ENCODE peak calls at places on chromosomes 11 and 22, in eight cellular contexts. G, C, W, R, K, D, J and M are unnamed samples. For H3K4me1, the result is how much of the 10 kb centered on the place peaks cover.

GRCh38 chr11:65427691-65428577 is 5.3 kb downstream of the NEAT1 start:
- DNase-seq in W (no peak), R (peak), K (peak), C (peak), D (peak), J (peak), G (no peak), M (no peak)

GRCh38 chr11:67646535-67647336 is 3.8 kb downstream of the ACY3 start:
- DNase-seq in D (no peak), K (no peak), W (no peak), J (peak), G (peak), C (no peak), R (peak), M (no peak)

GRCh38 chr11:126328001-126328390 is 24.1 kb downstream of the DCPS start:
- DNase-seq in J (no peak), K (no peak), D (no peak), C (no peak), W (no peak), R (no peak), G (peak), M (no peak)

GRCh38 chr11:38538866-38539651 is 1941.0 kb upstream of the RAG2 start:
- DNase-seq in K (no peak), R (no peak), J (no peak), C (no peak), W (no peak), G (no peak), D (no peak), M (no peak)

GRCh38 chr11:13857828-13858227 is 104.7 kb upstream of the SPON1 start:
- DNase-seq in G (no peak), C (no peak), R (no peak), D (no peak), J (no peak), K (no peak), W (no peak), M (no peak)

GRCh38 chr22:41847300-41847699 is 14.4 kb downstream of the SREBF2 start:
- DNase-seq in W (no peak), J (no peak), K (no peak), C (no peak), R (no peak), D (no peak), G (no peak), M (no peak)

GRCh38 chr11:14645247-14645912 is 1.8 kb downstream of the PDE3B start:
- DNase-seq in C (no peak), R (no peak), J (no peak), W (no peak), G (no peak), K (peak), D (no peak), M (no peak)

GRCh38 chr11:59076876-59077571 is 9.1 kb upstream of the GLYATL1B start:
- DNase-seq in C (no peak), K (no peak), G (peak), J (no peak), D (no peak), W (no peak), R (no peak), M (no peak)

GRCh38 chr22:29307658-29308147 is 1.3 kb downstream of the GAS2L1 start:
- DNase-seq in G (no peak), J (no peak), R (no peak), C (no peak), K (no peak), W (no peak), D (no peak), M (no peak)

GRCh38 chr22:29306830-29307657 is 594 bp downstream of the GAS2L1 start:
- DNase-seq in D (peak), C (peak), R (peak), W (no peak), G (peak), J (peak), K (peak), M (peak)

GRCh38 chr22:29308791-29309262 is 2.4 kb downstream of the GAS2L1 start:
- DNase-seq in J (peak), K (peak), W (no peak), R (no peak), G (peak), D (no peak), C (no peak), M (no peak)

GRCh38 chr22:29309332-29310064 is 3.0 kb downstream of the GAS2L1 start:
- DNase-seq in K (peak), D (peak), J (peak), R (peak), G (peak), W (no peak), C (no peak), M (no peak)

DNA sequence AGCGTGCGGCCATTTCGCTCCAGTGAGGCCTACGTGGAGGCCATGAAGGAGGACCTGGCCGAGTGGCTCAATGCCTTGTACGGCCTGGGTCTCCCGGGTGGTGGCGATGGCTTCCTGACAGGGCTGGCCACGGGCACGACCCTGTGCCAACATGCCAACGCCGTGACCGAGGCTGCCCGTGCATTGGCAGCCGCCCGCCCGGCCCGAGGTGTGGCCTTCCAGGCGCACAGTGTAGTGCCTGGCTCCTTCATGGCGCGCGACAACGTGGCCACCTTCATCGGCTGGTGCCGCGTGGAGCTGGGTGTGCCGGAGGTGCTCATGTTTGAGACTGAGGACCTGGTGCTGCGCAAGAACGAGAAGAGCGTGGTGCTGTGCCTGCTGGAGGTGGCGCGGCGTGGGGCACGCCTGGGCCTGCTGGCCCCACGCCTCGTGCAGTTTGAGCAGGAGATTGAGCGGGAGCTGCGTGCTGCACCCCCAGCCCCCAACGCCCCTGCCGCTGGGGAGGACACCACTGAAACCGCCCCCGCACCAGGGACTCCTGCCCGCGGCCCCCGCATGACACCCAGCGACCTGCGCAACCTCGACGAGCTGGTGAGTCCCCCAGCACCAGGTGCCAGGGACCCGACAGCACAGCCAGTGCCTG is 1.8 kb downstream of the GAS2L1 start:
- DNase-seq in W (no peak), R (no peak), D (no peak), G (peak), C (no peak), J (peak), K (no peak), M (no peak)
- H3K4me3 ChIP-seq in W (peak), R (peak), D (peak), G (no peak), C (peak), J (no peak), K (peak), M (no peak)

GRCh38 chr11:113563766-113564165 is 88.6 kb upstream of the DRD2 start:
- DNase-seq in J (no peak), C (no peak), W (no peak), R (no peak), K (no peak), D (no peak), G (no peak), M (no peak)
- H3K4me1 ChIP-seq in J (under half), C (under half), W (under half), R (under half), K (under half), D (under half), G (under half), M (under half)

GRCh38 chr22:38201371-38201717 is 450 bp upstream of the MAFF start:
- DNase-seq in K (no peak), J (no peak), G (no peak), C (no peak), R (no peak), D (no peak), W (no peak), M (no peak)
- H3K4me3 ChIP-seq in K (peak), J (no peak), G (peak), C (peak), R (peak), D (peak), W (peak), M (peak)

DNA sequence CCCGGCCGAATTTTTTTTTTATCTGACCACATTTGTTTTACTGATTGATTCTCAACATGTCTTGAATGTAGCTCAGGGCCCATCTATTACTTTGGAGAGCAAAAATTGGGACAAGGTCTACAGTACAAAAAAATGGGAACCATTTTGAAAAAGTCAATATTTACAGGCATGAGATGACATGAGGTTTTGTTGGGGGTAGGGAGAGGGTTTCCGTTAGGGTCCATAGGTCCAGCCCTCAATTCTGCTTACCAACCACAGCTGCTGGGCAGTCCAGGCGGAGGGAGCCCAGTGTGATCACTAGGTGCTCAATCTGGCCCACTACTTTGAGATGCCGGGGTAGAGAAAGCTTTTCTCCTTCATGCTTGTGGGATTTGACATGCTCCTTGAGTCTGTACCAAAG is 18.3 kb downstream of the NRIP3 start:
- DNase-seq in C (no peak), J (no peak), G (no peak), W (no peak), R (no peak), K (no peak), D (no peak), M (no peak)
- H3K4me1 ChIP-seq in C (under half), J (under half), G (under half), W (under half), R (under half), K (under half), D (under half), M (under half)

DNA sequence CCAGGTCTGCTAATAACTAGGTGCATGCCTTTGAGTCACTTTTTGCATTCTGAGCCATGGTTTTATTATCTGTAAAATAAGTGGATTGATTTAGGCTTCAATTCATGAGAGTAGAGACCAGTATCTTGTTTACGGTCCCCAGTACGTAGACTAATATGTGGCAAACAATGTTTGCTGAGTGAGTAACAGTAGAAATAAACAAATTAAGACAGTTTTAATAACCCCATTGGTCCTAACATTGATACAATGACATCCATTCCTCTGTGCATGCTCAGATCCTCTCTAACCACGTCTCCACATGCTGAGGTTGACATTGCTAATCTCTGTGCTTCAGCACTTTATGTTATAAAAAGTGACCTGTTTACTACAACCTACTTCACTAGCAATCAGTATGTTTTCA is 983 bp downstream of the CCDC34 start:
- DNase-seq in C (no peak), J (no peak), D (no peak), R (no peak), G (no peak), K (no peak), W (no peak), M (no peak)
- H3K4me3 ChIP-seq in C (no peak), J (no peak), D (peak), R (peak), G (no peak), K (peak), W (peak), M (no peak)

GRCh38 chr22:23532756-23533155 is 47.3 kb downstream of the IGLL1 start:
- DNase-seq in W (no peak), D (no peak), G (peak), J (no peak), K (no peak), R (no peak), C (no peak), M (no peak)

GRCh38 chr22:23533328-23533762 is 46.7 kb downstream of the IGLL1 start:
- DNase-seq in C (peak), D (no peak), J (no peak), G (peak), K (peak), R (no peak), W (no peak), M (no peak)

GRCh38 chr22:23533771-23534191 is 46.3 kb downstream of the IGLL1 start:
- DNase-seq in J (no peak), G (no peak), C (no peak), K (no peak), D (no peak), R (no peak), W (no peak), M (no peak)

GRCh38 chr22:23534851-23535717 is 45.0 kb downstream of the IGLL1 start:
- DNase-seq in C (no peak), R (no peak), J (no peak), W (no peak), D (no peak), K (no peak), G (no peak), M (no peak)

DNA sequence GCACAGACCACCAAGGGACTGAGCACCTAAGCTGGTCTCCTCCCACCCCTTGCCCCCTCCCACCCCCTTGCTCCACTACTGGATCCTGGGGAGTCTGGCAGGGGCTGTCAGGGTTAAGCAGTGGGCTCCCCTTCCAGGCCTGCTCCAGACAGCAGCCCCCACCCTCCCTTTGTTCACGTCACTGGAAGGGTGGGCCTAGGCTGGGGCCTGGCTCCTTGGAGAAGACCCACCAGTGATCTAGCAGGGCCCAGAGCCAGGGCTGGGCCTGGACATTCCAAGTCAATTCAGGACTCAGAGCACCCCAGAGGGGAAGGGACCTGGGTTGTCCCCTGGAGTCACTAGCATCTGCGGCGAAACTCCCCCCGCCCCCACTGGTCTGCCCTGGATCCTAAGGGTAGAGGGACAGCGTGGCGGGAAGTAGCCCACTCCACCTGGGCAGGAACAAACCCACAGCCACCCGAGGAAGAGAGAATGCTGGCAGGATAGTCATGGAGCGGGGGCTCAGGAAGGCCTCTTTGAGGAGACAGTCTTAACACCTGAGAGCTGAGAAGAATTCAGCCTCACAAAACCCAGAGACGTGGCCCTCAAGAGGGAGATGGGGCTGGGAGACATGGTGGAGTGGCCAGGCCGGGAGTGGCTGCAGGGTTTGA is 45.8 kb downstream of the IGLL1 start:
- DNase-seq in C (no peak), G (no peak), R (no peak), D (no peak), J (no peak), W (no peak), K (no peak), M (no peak)
- H3K4me1 ChIP-seq in C (under half), G (under half), R (under half), D (under half), J (under half), W (under half), K (under half), M (under half)

DNA sequence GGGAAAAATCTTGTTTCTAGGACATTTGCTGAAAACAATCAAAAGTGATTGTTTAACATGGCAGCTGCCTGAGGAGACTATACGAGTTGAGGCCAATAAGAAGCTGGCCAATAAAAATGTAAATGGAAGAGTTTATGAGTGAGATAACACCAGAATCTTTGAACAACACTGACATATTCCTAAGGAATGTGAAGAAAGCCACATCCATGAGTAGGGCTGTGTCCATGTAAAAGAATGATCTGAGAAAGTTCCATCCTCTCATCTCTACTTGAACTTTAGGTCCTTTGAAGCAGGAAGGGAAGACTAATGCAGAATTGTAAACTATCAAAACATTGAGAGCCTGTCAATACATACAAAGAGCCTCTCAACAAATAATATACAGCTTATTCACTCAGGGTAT is 6.9 kb upstream of the CHORDC1 start:
- DNase-seq in R (no peak), W (no peak), C (no peak), J (no peak), K (no peak), D (no peak), G (no peak), M (no peak)
- H3K4me3 ChIP-seq in R (no peak), W (no peak), C (no peak), J (no peak), K (no peak), D (no peak), G (no peak), M (no peak)